ENCODE peak calls at places on chromosomes 13 and 19, in ten cellular contexts. J is psoas muscle, W is cardiac muscle cell, M is aorta, B is colonic mucosa, H is ovary, Y is thyroid gland, X is astrocyte, Z is A549, E is tibial artery. P is an unnamed sample.

GRCh38 chr19:36009220-36009619 is 607 bp upstream of the SYNE4 start:
- DNase-seq in J (peak; percentile 78), W (peak; percentile 65), M (peak; percentile 80), B (peak; percentile 72), H (peak; percentile 66), Y (peak; percentile 76), X (peak; percentile 45), Z (peak; percentile 84), E (peak; percentile 88), P (peak; percentile 85)

GRCh38 chr19:34960103-34960805 is 3.8 kb downstream of the ZNF792 start:
- DNase-seq in J (no peak), W (no peak), M (no peak), B (no peak), H (no peak), Y (no peak), X (peak; percentile 93), Z (no peak), E (no peak), P (no peak)

GRCh38 chr13:96751089-96751488 is 243.2 kb downstream of the OXGR1 start:
- DNase-seq in J (no peak), W (no peak), M (no peak), B (no peak), H (no peak), Y (no peak), X (no peak), Z (no peak), E (no peak), P (no peak)

GRCh38 chr13:21546372-21546771 is 57.6 kb downstream of the MICU2 start:
- DNase-seq in J (no peak), W (no peak), M (no peak), B (no peak), H (no peak), Y (no peak), X (no peak), Z (no peak), E (no peak), P (no peak)

GRCh38 chr19:55300821-55301458 is 17.1 kb downstream of the BRSK1 start:
- DNase-seq in J (no peak), W (no peak), M (no peak), B (no peak), H (no peak), Y (no peak), X (no peak), Z (no peak), E (no peak), P (peak; percentile 69)

GRCh38 chr19:46193678-46194077 is 35.9 kb upstream of the IGFL1 start:
- DNase-seq in J (no peak), W (no peak), M (no peak), B (no peak), H (no peak), Y (no peak), X (no peak), Z (no peak), E (no peak), P (no peak)

GRCh38 chr13:93039131-93039530 is 187.5 kb upstream of the GPC6 start:
- DNase-seq in J (no peak), W (no peak), M (no peak), B (no peak), H (no peak), Y (no peak), X (peak; percentile 96), Z (no peak), E (no peak), P (no peak)

GRCh38 chr19:31348416-31349159 is 648 bp downstream of the TSHZ3 start:
- DNase-seq in J (peak; percentile 41), W (peak; percentile 34), M (no peak), B (no peak), H (peak; percentile 48), Y (peak; percentile 55), X (peak; percentile 37), Z (no peak), E (no peak), P (no peak)

GRCh38 chr19:28234637-28235036 is 978.3 kb downstream of the UQCRFS1 start:
- DNase-seq in J (no peak), W (peak; percentile 92), M (no peak), B (no peak), H (no peak), Y (no peak), X (peak; percentile 74), Z (no peak), E (no peak), P (no peak)

GRCh38 chr19:38730731-38731589 is 13.3 kb downstream of the CAPN12 start:
- DNase-seq in J (no peak), W (no peak), M (peak; percentile 47), B (peak; percentile 29), H (no peak), Y (no peak), X (no peak), Z (no peak), E (peak; percentile 62), P (no peak)

GRCh38 chr19:48806818-48807589 is 3.8 kb downstream of the BCAT2 start:
- DNase-seq in J (no peak), W (peak; percentile 60), M (no peak), B (peak; percentile 76), H (no peak), Y (no peak), X (no peak), Z (no peak), E (no peak), P (peak; percentile 60)

GRCh38 chr19:51462681-51463080 is 4.4 kb upstream of the SIGLEC8 start:
- DNase-seq in J (no peak), W (no peak), M (no peak), B (no peak), H (no peak), Y (no peak), X (no peak), Z (no peak), E (no peak), P (no peak)

GRCh38 chr13:50715402-50716146 is 127.9 kb downstream of the DLEU7 start:
- DNase-seq in J (peak; percentile 27), W (no peak), M (peak; percentile 86), B (peak; percentile 23), H (no peak), Y (no peak), X (no peak), Z (no peak), E (peak; percentile 77), P (peak; percentile 21)

DNA sequence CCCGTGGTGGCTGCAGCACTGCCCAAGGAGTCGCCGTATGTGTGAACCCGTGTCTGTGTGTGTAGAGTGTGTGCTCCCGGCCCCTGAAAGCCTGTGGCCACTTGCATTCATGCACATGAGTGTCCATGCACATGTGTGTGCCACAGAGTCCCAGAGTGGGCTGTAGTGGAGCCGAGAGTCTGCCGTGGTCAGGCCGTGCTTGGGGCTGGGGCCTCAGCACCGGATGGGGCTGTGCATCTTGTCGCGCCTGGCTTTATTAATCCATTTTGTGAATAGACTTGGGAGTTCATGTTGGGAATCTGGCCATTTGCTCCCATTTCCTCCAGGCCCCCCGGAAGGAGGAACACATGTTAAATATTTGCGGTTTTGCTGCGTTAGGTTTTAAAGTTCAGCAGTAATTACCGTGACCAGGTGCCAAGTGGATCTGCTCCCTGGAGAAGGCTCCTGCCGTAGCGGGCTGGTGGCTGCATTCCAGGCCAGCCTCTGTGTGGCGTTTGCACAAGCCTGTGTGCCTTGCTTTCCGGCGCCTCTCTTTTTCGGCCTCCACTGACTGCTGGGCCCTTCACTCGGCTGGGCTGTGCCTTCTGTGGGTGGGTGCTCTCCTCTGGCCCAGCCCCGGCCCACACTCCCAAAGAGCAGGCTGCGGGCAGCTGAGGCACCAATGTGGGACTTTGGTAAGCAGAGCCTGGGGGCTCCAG is 69.2 kb upstream of the KCTD15 start:
- DNase-seq in J (no peak), W (no peak), M (no peak), B (no peak), H (no peak), Y (no peak), X (no peak), Z (no peak), E (no peak), P (no peak)
- H3K4me3 ChIP-seq in J (no peak overlapping the region), W (no peak overlapping the region), M (no peak overlapping the region), B (no peak overlapping the region), H (no peak overlapping the region), Y (no peak overlapping the region), X (no peak overlapping the region), Z (no peak overlapping the region), E (no peak overlapping the region), P (no peak overlapping the region)

GRCh38 chr13:99258946-99259345 is 767 bp upstream of the GPR18 start:
- DNase-seq in J (no peak), W (no peak), M (no peak), B (no peak), H (no peak), Y (no peak), X (no peak), Z (no peak), E (no peak), P (no peak)
- H3K4me3 ChIP-seq in J (no peak overlapping the region), W (no peak overlapping the region), M (no peak overlapping the region), B (no peak overlapping the region), H (no peak overlapping the region), Y (no peak overlapping the region), X (no peak overlapping the region), Z (no peak overlapping the region), E (no peak overlapping the region), P (no peak overlapping the region)

GRCh38 chr19:10815007-10815531 is 20.9 kb downstream of the TMED1 start:
- DNase-seq in J (no peak), W (no peak), M (no peak), B (no peak), H (no peak), Y (no peak), X (no peak), Z (no peak), E (no peak), P (no peak)

GRCh38 chr19:10817291-10818038 is 18.5 kb downstream of the TMED1 start:
- DNase-seq in J (peak; percentile 83), W (no peak), M (peak; percentile 89), B (peak; percentile 45), H (peak; percentile 84), Y (peak; percentile 28), X (peak; percentile 84), Z (no peak), E (peak; percentile 89), P (no peak)

GRCh38 chr19:10818306-10819123 is 17.5 kb downstream of the TMED1 start:
- DNase-seq in J (no peak), W (no peak), M (no peak), B (no peak), H (no peak), Y (no peak), X (no peak), Z (no peak), E (no peak), P (no peak)

GRCh38 chr19:10815969-10816635 is 19.9 kb downstream of the TMED1 start:
- DNase-seq in J (no peak), W (no peak), M (no peak), B (no peak), H (no peak), Y (no peak), X (no peak), Z (no peak), E (no peak), P (no peak)

DNA sequence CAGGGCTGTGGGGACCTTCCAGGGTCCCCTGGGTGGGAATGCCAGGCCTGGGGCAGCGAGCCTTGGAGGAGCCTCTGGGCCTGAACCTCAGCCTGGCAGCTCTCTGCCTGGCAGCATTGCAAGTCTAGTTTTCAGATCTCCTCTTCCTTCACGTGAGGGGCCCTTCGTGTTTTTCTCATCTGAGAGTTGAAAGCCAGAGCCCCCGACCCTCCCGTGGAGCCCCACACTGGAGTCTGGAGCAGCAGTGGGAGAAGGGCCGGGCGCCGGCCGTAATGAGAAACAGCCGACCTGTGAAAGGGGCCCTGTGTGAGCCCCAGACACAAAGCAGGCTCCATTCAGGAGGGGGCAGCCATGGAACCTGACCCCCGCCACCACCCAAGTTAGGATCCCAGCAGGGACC is 19.3 kb downstream of the TMED1 start:
- DNase-seq in J (no peak), W (no peak), M (no peak), B (no peak), H (no peak), Y (no peak), X (no peak), Z (no peak), E (no peak), P (no peak)
- H3K4me3 ChIP-seq in J (peak overlapping the region; percentile 53), W (no peak overlapping the region), M (no peak overlapping the region), B (peak overlapping the region; percentile 18), H (peak overlapping the region; percentile 30), Y (peak overlapping the region; percentile 14), X (peak overlapping the region; percentile 57), Z (no peak overlapping the region), E (peak overlapping the region; percentile 42), P (no peak overlapping the region)

GRCh38 chr19:11942008-11942842 is 17.3 kb downstream of the ZNF700 start:
- DNase-seq in J (no peak), W (no peak), M (no peak), B (no peak), H (no peak), Y (no peak), X (no peak), Z (no peak), E (no peak), P (no peak)
- H3K4me3 ChIP-seq in J (no peak overlapping the region), W (no peak overlapping the region), M (no peak overlapping the region), B (no peak overlapping the region), H (no peak overlapping the region), Y (no peak overlapping the region), X (no peak overlapping the region), Z (no peak overlapping the region), E (no peak overlapping the region), P (no peak overlapping the region)

P was measured in dorsolateral prefrontal cortex.